ENCODE peak calls at places on chromosomes 5 and 9, in eight cellular contexts. One of them, this sample, is unnamed.

GRCh38 chr9:114346146-114346545 is 16.5 kb downstream of the ORM2 start:
- DNase-seq in activated T-cell treated with anti-CD3 and anti-CD28 coated beads for 1 hour: no peak
- DNase-seq in T47D: no peak
- DNase-seq in iris pigment epithelial cell: no peak
- DNase-seq in fibroblast of the conjunctiva: no peak
- DNase-seq in sigmoid colon: no peak
- DNase-seq in dorsolateral prefrontal cortex: no peak
- DNase-seq in Right ventricle myocardium superior: no peak
- DNase-seq in this sample: no peak

GRCh38 chr9:98226968-98227367 is 28.5 kb downstream of the TBC1D2 start:
- DNase-seq in activated T-cell treated with anti-CD3 and anti-CD28 coated beads for 1 hour: no peak
- DNase-seq in T47D: no peak
- DNase-seq in iris pigment epithelial cell: peak
- DNase-seq in fibroblast of the conjunctiva: no peak
- DNase-seq in sigmoid colon: no peak
- DNase-seq in dorsolateral prefrontal cortex: no peak
- DNase-seq in Right ventricle myocardium superior: no peak
- DNase-seq in this sample: no peak

GRCh38 chr9:4987996-4988421 is 2.9 kb downstream of the JAK2 start:
- DNase-seq in activated T-cell treated with anti-CD3 and anti-CD28 coated beads for 1 hour: peak
- DNase-seq in T47D: peak
- DNase-seq in iris pigment epithelial cell: peak
- DNase-seq in fibroblast of the conjunctiva: peak
- DNase-seq in sigmoid colon: no peak
- DNase-seq in dorsolateral prefrontal cortex: no peak
- DNase-seq in Right ventricle myocardium superior: no peak
- DNase-seq in this sample: peak

GRCh38 chr9:29043070-29043469 is 1469.8 kb upstream of the C9orf72 start:
- DNase-seq in activated T-cell treated with anti-CD3 and anti-CD28 coated beads for 1 hour: no peak
- DNase-seq in T47D: no peak
- DNase-seq in iris pigment epithelial cell: no peak
- DNase-seq in fibroblast of the conjunctiva: no peak
- DNase-seq in sigmoid colon: no peak
- DNase-seq in dorsolateral prefrontal cortex: no peak
- DNase-seq in Right ventricle myocardium superior: no peak
- DNase-seq in this sample: no peak

GRCh38 chr5:176676361-176676824 is 29.1 kb downstream of the TSPAN17 start:
- DNase-seq in activated T-cell treated with anti-CD3 and anti-CD28 coated beads for 1 hour: no peak
- DNase-seq in T47D: no peak
- DNase-seq in iris pigment epithelial cell: no peak
- DNase-seq in fibroblast of the conjunctiva: no peak
- DNase-seq in sigmoid colon: no peak
- DNase-seq in dorsolateral prefrontal cortex: no peak
- DNase-seq in Right ventricle myocardium superior: peak
- DNase-seq in this sample: no peak

GRCh38 chr5:7728076-7728475 is 122.9 kb downstream of the CFAP90 start:
- DNase-seq in activated T-cell treated with anti-CD3 and anti-CD28 coated beads for 1 hour: no peak
- DNase-seq in T47D: no peak
- DNase-seq in iris pigment epithelial cell: no peak
- DNase-seq in fibroblast of the conjunctiva: no peak
- DNase-seq in sigmoid colon: no peak
- DNase-seq in dorsolateral prefrontal cortex: no peak
- DNase-seq in Right ventricle myocardium superior: no peak
- DNase-seq in this sample: no peak

GRCh38 chr5:72295539-72295938 is 24.5 kb downstream of the MRPS27 start:
- DNase-seq in activated T-cell treated with anti-CD3 and anti-CD28 coated beads for 1 hour: no peak
- DNase-seq in T47D: no peak
- DNase-seq in iris pigment epithelial cell: no peak
- DNase-seq in fibroblast of the conjunctiva: no peak
- DNase-seq in sigmoid colon: no peak
- DNase-seq in dorsolateral prefrontal cortex: no peak
- DNase-seq in Right ventricle myocardium superior: no peak
- DNase-seq in this sample: no peak

GRCh38 chr9:136096505-136097001 is 1.5 kb upstream of the NACC2 start:
- DNase-seq in activated T-cell treated with anti-CD3 and anti-CD28 coated beads for 1 hour: no peak
- DNase-seq in T47D: no peak
- DNase-seq in iris pigment epithelial cell: no peak
- DNase-seq in fibroblast of the conjunctiva: no peak
- DNase-seq in sigmoid colon: no peak
- DNase-seq in dorsolateral prefrontal cortex: no peak
- DNase-seq in Right ventricle myocardium superior: no peak
- DNase-seq in this sample: no peak

GRCh38 chr9:70595211-70595610 is 180.8 kb upstream of the KLF9 start:
- DNase-seq in activated T-cell treated with anti-CD3 and anti-CD28 coated beads for 1 hour: no peak
- DNase-seq in T47D: no peak
- DNase-seq in iris pigment epithelial cell: no peak
- DNase-seq in fibroblast of the conjunctiva: no peak
- DNase-seq in sigmoid colon: no peak
- DNase-seq in dorsolateral prefrontal cortex: no peak
- DNase-seq in Right ventricle myocardium superior: no peak
- DNase-seq in this sample: no peak

GRCh38 chr5:32734822-32735378 is 23.8 kb downstream of the NPR3 start:
- DNase-seq in activated T-cell treated with anti-CD3 and anti-CD28 coated beads for 1 hour: no peak
- DNase-seq in T47D: no peak
- DNase-seq in iris pigment epithelial cell: no peak
- DNase-seq in fibroblast of the conjunctiva: no peak
- DNase-seq in sigmoid colon: no peak
- DNase-seq in dorsolateral prefrontal cortex: no peak
- DNase-seq in Right ventricle myocardium superior: no peak
- DNase-seq in this sample: no peak

GRCh38 chr9:20618361-20618799 is 3.9 kb downstream of the MLLT3 start:
- DNase-seq in activated T-cell treated with anti-CD3 and anti-CD28 coated beads for 1 hour: no peak
- DNase-seq in T47D: no peak
- DNase-seq in iris pigment epithelial cell: peak
- DNase-seq in fibroblast of the conjunctiva: peak
- DNase-seq in sigmoid colon: no peak
- DNase-seq in dorsolateral prefrontal cortex: no peak
- DNase-seq in Right ventricle myocardium superior: no peak
- DNase-seq in this sample: no peak

GRCh38 chr5:172285226-172286143 is 1.9 kb upstream of the UBTD2 start:
- DNase-seq in activated T-cell treated with anti-CD3 and anti-CD28 coated beads for 1 hour: no peak
- DNase-seq in T47D: no peak
- DNase-seq in iris pigment epithelial cell: no peak
- DNase-seq in fibroblast of the conjunctiva: no peak
- DNase-seq in sigmoid colon: no peak
- DNase-seq in dorsolateral prefrontal cortex: no peak
- DNase-seq in Right ventricle myocardium superior: no peak
- DNase-seq in this sample: no peak

GRCh38 chr9:108186996-108187395 is 668.8 kb downstream of the ACTL7B start:
- DNase-seq in activated T-cell treated with anti-CD3 and anti-CD28 coated beads for 1 hour: no peak
- DNase-seq in T47D: no peak
- DNase-seq in iris pigment epithelial cell: peak
- DNase-seq in fibroblast of the conjunctiva: peak
- DNase-seq in sigmoid colon: peak
- DNase-seq in dorsolateral prefrontal cortex: peak
- DNase-seq in Right ventricle myocardium superior: peak
- DNase-seq in this sample: no peak

GRCh38 chr9:6931913-6932312 is 174.1 kb downstream of the KDM4C start:
- DNase-seq in activated T-cell treated with anti-CD3 and anti-CD28 coated beads for 1 hour: no peak
- DNase-seq in T47D: no peak
- DNase-seq in iris pigment epithelial cell: peak
- DNase-seq in fibroblast of the conjunctiva: no peak
- DNase-seq in sigmoid colon: no peak
- DNase-seq in dorsolateral prefrontal cortex: no peak
- DNase-seq in Right ventricle myocardium superior: no peak
- DNase-seq in this sample: no peak

GRCh38 chr5:97628011-97628410 is 445.0 kb upstream of the RIOK2 start:
- DNase-seq in activated T-cell treated with anti-CD3 and anti-CD28 coated beads for 1 hour: no peak
- DNase-seq in T47D: no peak
- DNase-seq in iris pigment epithelial cell: no peak
- DNase-seq in fibroblast of the conjunctiva: no peak
- DNase-seq in sigmoid colon: no peak
- DNase-seq in dorsolateral prefrontal cortex: no peak
- DNase-seq in Right ventricle myocardium superior: no peak
- DNase-seq in this sample: no peak

GRCh38 chr9:125025584-125025983 is 84.7 kb upstream of the GOLGA1 start:
- DNase-seq in activated T-cell treated with anti-CD3 and anti-CD28 coated beads for 1 hour: no peak
- DNase-seq in T47D: no peak
- DNase-seq in iris pigment epithelial cell: peak
- DNase-seq in fibroblast of the conjunctiva: no peak
- DNase-seq in sigmoid colon: no peak
- DNase-seq in dorsolateral prefrontal cortex: no peak
- DNase-seq in Right ventricle myocardium superior: no peak
- DNase-seq in this sample: no peak

GRCh38 chr9:134360897-134361296 is 34.6 kb downstream of the RXRA start:
- DNase-seq in activated T-cell treated with anti-CD3 and anti-CD28 coated beads for 1 hour: no peak
- DNase-seq in T47D: peak
- DNase-seq in iris pigment epithelial cell: no peak
- DNase-seq in fibroblast of the conjunctiva: no peak
- DNase-seq in sigmoid colon: no peak
- DNase-seq in dorsolateral prefrontal cortex: no peak
- DNase-seq in Right ventricle myocardium superior: peak
- DNase-seq in this sample: peak

GRCh38 chr9:120791161-120791560 is 2.1 kb downstream of the FBXW2 start:
- DNase-seq in activated T-cell treated with anti-CD3 and anti-CD28 coated beads for 1 hour: no peak
- DNase-seq in T47D: no peak
- DNase-seq in iris pigment epithelial cell: peak
- DNase-seq in fibroblast of the conjunctiva: no peak
- DNase-seq in sigmoid colon: no peak
- DNase-seq in dorsolateral prefrontal cortex: no peak
- DNase-seq in Right ventricle myocardium superior: no peak
- DNase-seq in this sample: no peak

GRCh38 chr5:176371621-176372539 is 6.6 kb downstream of the ARL10 start:
- DNase-seq in activated T-cell treated with anti-CD3 and anti-CD28 coated beads for 1 hour: no peak
- DNase-seq in T47D: no peak
- DNase-seq in iris pigment epithelial cell: no peak
- DNase-seq in fibroblast of the conjunctiva: no peak
- DNase-seq in sigmoid colon: peak
- DNase-seq in dorsolateral prefrontal cortex: no peak
- DNase-seq in Right ventricle myocardium superior: no peak
- DNase-seq in this sample: no peak

GRCh38 chr5:173750538-173751265 is 134.3 kb upstream of the BOD1 start:
- DNase-seq in activated T-cell treated with anti-CD3 and anti-CD28 coated beads for 1 hour: no peak
- DNase-seq in T47D: no peak
- DNase-seq in iris pigment epithelial cell: no peak
- DNase-seq in fibroblast of the conjunctiva: no peak
- DNase-seq in sigmoid colon: no peak
- DNase-seq in dorsolateral prefrontal cortex: no peak
- DNase-seq in Right ventricle myocardium superior: no peak
- DNase-seq in this sample: no peak

GRCh38 chr5:112848116-112848811 is 12.8 kb upstream of the SRP19 start:
- DNase-seq in activated T-cell treated with anti-CD3 and anti-CD28 coated beads for 1 hour: no peak
- DNase-seq in T47D: peak
- DNase-seq in iris pigment epithelial cell: peak
- DNase-seq in fibroblast of the conjunctiva: peak
- DNase-seq in sigmoid colon: no peak
- DNase-seq in dorsolateral prefrontal cortex: no peak
- DNase-seq in Right ventricle myocardium superior: no peak
- DNase-seq in this sample: no peak

GRCh38 chr5:29162297-29162696 is 2031.2 kb upstream of the CDH6 start:
- DNase-seq in activated T-cell treated with anti-CD3 and anti-CD28 coated beads for 1 hour: no peak
- DNase-seq in T47D: no peak
- DNase-seq in iris pigment epithelial cell: no peak
- DNase-seq in fibroblast of the conjunctiva: no peak
- DNase-seq in sigmoid colon: no peak
- DNase-seq in dorsolateral prefrontal cortex: no peak
- DNase-seq in Right ventricle myocardium superior: no peak
- DNase-seq in this sample: no peak

GRCh38 chr9:27675354-27675753 is 102.1 kb upstream of the C9orf72 start:
- DNase-seq in activated T-cell treated with anti-CD3 and anti-CD28 coated beads for 1 hour: no peak
- DNase-seq in T47D: no peak
- DNase-seq in iris pigment epithelial cell: no peak
- DNase-seq in fibroblast of the conjunctiva: no peak
- DNase-seq in sigmoid colon: no peak
- DNase-seq in dorsolateral prefrontal cortex: no peak
- DNase-seq in Right ventricle myocardium superior: no peak
- DNase-seq in this sample: no peak

GRCh38 chr9:111621895-111622480 is 9.1 kb upstream of the DNAJC25 start:
- DNase-seq in activated T-cell treated with anti-CD3 and anti-CD28 coated beads for 1 hour: peak
- DNase-seq in T47D: peak
- DNase-seq in iris pigment epithelial cell: peak
- DNase-seq in fibroblast of the conjunctiva: no peak
- DNase-seq in sigmoid colon: no peak
- DNase-seq in dorsolateral prefrontal cortex: peak
- DNase-seq in Right ventricle myocardium superior: no peak
- DNase-seq in this sample: no peak

GRCh38 chr5:97266576-97266975 is 83.5 kb upstream of the RIOK2 start:
- DNase-seq in activated T-cell treated with anti-CD3 and anti-CD28 coated beads for 1 hour: no peak
- DNase-seq in T47D: no peak
- DNase-seq in iris pigment epithelial cell: no peak
- DNase-seq in fibroblast of the conjunctiva: peak
- DNase-seq in sigmoid colon: peak
- DNase-seq in dorsolateral prefrontal cortex: no peak
- DNase-seq in Right ventricle myocardium superior: peak
- DNase-seq in this sample: peak

GRCh38 chr9:97398999-97399758 is 12.7 kb upstream of the TDRD7 start:
- DNase-seq in activated T-cell treated with anti-CD3 and anti-CD28 coated beads for 1 hour: peak
- DNase-seq in T47D: peak
- DNase-seq in iris pigment epithelial cell: peak
- DNase-seq in fibroblast of the conjunctiva: peak
- DNase-seq in sigmoid colon: no peak
- DNase-seq in dorsolateral prefrontal cortex: peak
- DNase-seq in Right ventricle myocardium superior: peak
- DNase-seq in this sample: peak

GRCh38 chr5:181217111-181217804 is 5.8 kb upstream of the TRIM41 start:
- DNase-seq in activated T-cell treated with anti-CD3 and anti-CD28 coated beads for 1 hour: no peak
- DNase-seq in T47D: peak
- DNase-seq in iris pigment epithelial cell: peak
- DNase-seq in fibroblast of the conjunctiva: no peak
- DNase-seq in sigmoid colon: peak
- DNase-seq in dorsolateral prefrontal cortex: peak
- DNase-seq in Right ventricle myocardium superior: peak
- DNase-seq in this sample: peak

GRCh38 chr9:38311382-38312270 is 80.9 kb upstream of the ALDH1B1 start:
- DNase-seq in activated T-cell treated with anti-CD3 and anti-CD28 coated beads for 1 hour: no peak
- DNase-seq in T47D: no peak
- DNase-seq in iris pigment epithelial cell: no peak
- DNase-seq in fibroblast of the conjunctiva: no peak
- DNase-seq in sigmoid colon: no peak
- DNase-seq in dorsolateral prefrontal cortex: no peak
- DNase-seq in Right ventricle myocardium superior: no peak
- DNase-seq in this sample: peak

GRCh38 chr5:113050606-113051391 is 74.2 kb downstream of the DCP2 start:
- DNase-seq in activated T-cell treated with anti-CD3 and anti-CD28 coated beads for 1 hour: no peak
- DNase-seq in T47D: no peak
- DNase-seq in iris pigment epithelial cell: peak
- DNase-seq in fibroblast of the conjunctiva: no peak
- DNase-seq in sigmoid colon: no peak
- DNase-seq in dorsolateral prefrontal cortex: no peak
- DNase-seq in Right ventricle myocardium superior: no peak
- DNase-seq in this sample: peak

GRCh38 chr5:10192309-10192708 is 57.4 kb downstream of the ATPSCKMT start:
- DNase-seq in activated T-cell treated with anti-CD3 and anti-CD28 coated beads for 1 hour: no peak
- DNase-seq in T47D: no peak
- DNase-seq in iris pigment epithelial cell: peak
- DNase-seq in fibroblast of the conjunctiva: no peak
- DNase-seq in sigmoid colon: no peak
- DNase-seq in dorsolateral prefrontal cortex: no peak
- DNase-seq in Right ventricle myocardium superior: no peak
- DNase-seq in this sample: no peak

GRCh38 chr9:92764381-92764987 is at the start of gene BICD2:
- DNase-seq in activated T-cell treated with anti-CD3 and anti-CD28 coated beads for 1 hour: peak
- DNase-seq in T47D: no peak
- DNase-seq in iris pigment epithelial cell: no peak
- DNase-seq in fibroblast of the conjunctiva: no peak
- DNase-seq in sigmoid colon: no peak
- DNase-seq in dorsolateral prefrontal cortex: no peak
- DNase-seq in Right ventricle myocardium superior: no peak
- DNase-seq in this sample: no peak

GRCh38 chr9:98730914-98731313 is 22.2 kb upstream of the GABBR2 start:
- DNase-seq in activated T-cell treated with anti-CD3 and anti-CD28 coated beads for 1 hour: no peak
- DNase-seq in T47D: no peak
- DNase-seq in iris pigment epithelial cell: no peak
- DNase-seq in fibroblast of the conjunctiva: no peak
- DNase-seq in sigmoid colon: no peak
- DNase-seq in dorsolateral prefrontal cortex: no peak
- DNase-seq in Right ventricle myocardium superior: no peak
- DNase-seq in this sample: no peak

GRCh38 chr9:111839387-111839786 is 44.6 kb upstream of the SHOC1 start:
- DNase-seq in activated T-cell treated with anti-CD3 and anti-CD28 coated beads for 1 hour: no peak
- DNase-seq in T47D: peak
- DNase-seq in iris pigment epithelial cell: peak
- DNase-seq in fibroblast of the conjunctiva: peak
- DNase-seq in sigmoid colon: peak
- DNase-seq in dorsolateral prefrontal cortex: no peak
- DNase-seq in Right ventricle myocardium superior: peak
- DNase-seq in this sample: no peak

GRCh38 chr9:935348-935965 is 41.0 kb upstream of the DMRT3 start:
- DNase-seq in activated T-cell treated with anti-CD3 and anti-CD28 coated beads for 1 hour: no peak
- DNase-seq in T47D: peak
- DNase-seq in iris pigment epithelial cell: peak
- DNase-seq in fibroblast of the conjunctiva: no peak
- DNase-seq in sigmoid colon: no peak
- DNase-seq in dorsolateral prefrontal cortex: no peak
- DNase-seq in Right ventricle myocardium superior: no peak
- DNase-seq in this sample: no peak

This sample was measured in tibial artery.